ENCODE peak calls at places on chromosomes 13 and 19, in five cellular contexts. One of them, this sample, is unnamed.
A peak's percentile ranks its signal among the peaks of the same experiment; 100 is the strongest.

GRCh38 chr19:37304190-37304883 is 66.6 kb upstream of the ZNF527 start:
- DNase-seq in brain microvascular endothelial cell: no peak
- DNase-seq in cardiac fibroblast: no peak
- DNase-seq in osteocyte: no peak
- DNase-seq in GM23338: no peak
- DNase-seq in this sample: peak; percentile 56

GRCh38 chr13:99572921-99573320 is 71.6 kb downstream of the TM9SF2 start:
- DNase-seq in brain microvascular endothelial cell: no peak
- DNase-seq in cardiac fibroblast: peak; percentile 32
- DNase-seq in osteocyte: no peak
- DNase-seq in GM23338: peak; percentile 21
- DNase-seq in this sample: no peak

GRCh38 chr13:107392205-107392604 is 823.1 kb downstream of the LIG4 start:
- DNase-seq in osteocyte: no peak
- DNase-seq in GM23338: no peak
- DNase-seq in brain microvascular endothelial cell: no peak
- DNase-seq in cardiac fibroblast: no peak
- DNase-seq in this sample: no peak

GRCh38 chr19:17113127-17113785 is 37.7 kb downstream of the MYO9B start:
- DNase-seq in GM23338: no peak
- DNase-seq in osteocyte: no peak
- DNase-seq in brain microvascular endothelial cell: no peak
- DNase-seq in cardiac fibroblast: no peak
- DNase-seq in this sample: no peak

GRCh38 chr19:3336680-3337523 is 29.5 kb upstream of the NFIC start:
- DNase-seq in GM23338: no peak
- DNase-seq in osteocyte: no peak
- DNase-seq in cardiac fibroblast: peak; percentile 97
- DNase-seq in brain microvascular endothelial cell: no peak
- DNase-seq in this sample: peak; percentile 83

GRCh38 chr13:77460195-77460594 is 75.3 kb upstream of the SCEL start:
- DNase-seq in cardiac fibroblast: peak; percentile 64
- DNase-seq in osteocyte: no peak
- DNase-seq in brain microvascular endothelial cell: no peak
- DNase-seq in GM23338: no peak
- DNase-seq in this sample: no peak

GRCh38 chr19:56350416-56351045 is 35.9 kb upstream of the ZSCAN5A start:
- DNase-seq in cardiac fibroblast: peak; percentile 61
- DNase-seq in GM23338: peak; percentile 84
- DNase-seq in brain microvascular endothelial cell: peak; percentile 44
- DNase-seq in osteocyte: no peak
- DNase-seq in this sample: no peak

GRCh38 chr13:22828081-22828480 is 352.7 kb upstream of the SGCG start:
- DNase-seq in GM23338: no peak
- DNase-seq in cardiac fibroblast: no peak
- DNase-seq in brain microvascular endothelial cell: no peak
- DNase-seq in osteocyte: no peak
- DNase-seq in this sample: no peak

GRCh38 chr19:38769635-38770211 is 3.6 kb downstream of the LGALS7 start:
- DNase-seq in cardiac fibroblast: peak; percentile 87
- DNase-seq in brain microvascular endothelial cell: peak; percentile 69
- DNase-seq in GM23338: peak; percentile 79
- DNase-seq in osteocyte: peak; percentile 88
- DNase-seq in this sample: peak; percentile 91

GRCh38 chr13:45522571-45522970 is 57.8 kb downstream of the COG3 start:
- DNase-seq in brain microvascular endothelial cell: no peak
- DNase-seq in cardiac fibroblast: no peak
- DNase-seq in GM23338: no peak
- DNase-seq in osteocyte: no peak
- DNase-seq in this sample: no peak
- TF ChIP-seq CTCF in brain microvascular endothelial cell: no peak
- TF ChIP-seq CTCF in cardiac fibroblast: no peak
- TF ChIP-seq CTCF in GM23338: no peak
- TF ChIP-seq CTCF in osteocyte: peak; percentile 9
- TF ChIP-seq CTCF in this sample: no peak

GRCh38 chr19:50703915-50704548 is 15.6 kb downstream of the SHANK1 start:
- DNase-seq in brain microvascular endothelial cell: no peak
- DNase-seq in GM23338: peak; percentile 73
- DNase-seq in osteocyte: no peak
- DNase-seq in cardiac fibroblast: no peak
- DNase-seq in this sample: no peak

GRCh38 chr19:50708179-50708879 is 11.3 kb downstream of the SHANK1 start:
- DNase-seq in cardiac fibroblast: no peak
- DNase-seq in osteocyte: no peak
- DNase-seq in GM23338: no peak
- DNase-seq in brain microvascular endothelial cell: no peak
- DNase-seq in this sample: no peak

GRCh38 chr19:50706387-50706786 is 13.2 kb downstream of the SHANK1 start:
- DNase-seq in cardiac fibroblast: no peak
- DNase-seq in osteocyte: no peak
- DNase-seq in GM23338: no peak
- DNase-seq in brain microvascular endothelial cell: no peak
- DNase-seq in this sample: no peak

GRCh38 chr19:50702870-50703829 is 16.5 kb downstream of the SHANK1 start:
- DNase-seq in brain microvascular endothelial cell: no peak
- DNase-seq in GM23338: peak; percentile 56
- DNase-seq in cardiac fibroblast: peak; percentile 26
- DNase-seq in osteocyte: no peak
- DNase-seq in this sample: no peak

DNA sequence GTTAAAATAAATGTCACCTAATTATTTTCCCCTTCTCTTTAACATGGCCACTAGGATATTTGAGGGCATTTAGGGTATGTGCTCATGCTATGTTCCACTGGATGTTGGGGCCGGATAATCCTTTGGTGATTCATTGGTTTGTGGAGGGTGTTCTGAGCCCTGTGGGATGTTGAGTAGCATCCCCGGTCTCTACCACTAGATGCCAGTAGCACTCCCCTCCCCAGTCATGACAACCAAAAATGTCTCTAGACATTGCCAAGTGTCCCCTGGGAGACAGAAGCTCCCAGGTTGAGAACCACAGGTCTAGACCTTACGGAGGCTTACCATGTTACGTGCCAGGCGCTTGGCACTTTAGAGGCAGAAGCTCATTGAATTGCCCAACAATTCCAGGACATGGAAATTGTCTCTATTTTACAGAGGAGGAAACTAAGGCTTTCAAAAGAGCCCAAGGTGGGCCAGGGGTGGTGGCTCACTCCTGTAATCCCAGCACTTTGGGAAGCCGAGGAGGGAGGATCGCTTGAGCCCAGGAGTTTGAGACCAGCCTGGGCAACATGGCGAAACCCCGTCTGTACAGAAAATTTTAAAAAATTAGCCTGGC is 14.1 kb downstream of the SHANK1 start:
- DNase-seq in osteocyte: no peak
- DNase-seq in cardiac fibroblast: peak; percentile 73
- DNase-seq in GM23338: peak; percentile 88
- DNase-seq in brain microvascular endothelial cell: peak; percentile 68
- DNase-seq in this sample: no peak
- TF ChIP-seq CTCF in osteocyte: peak; percentile 57
- TF ChIP-seq CTCF in cardiac fibroblast: peak; percentile 89
- TF ChIP-seq CTCF in GM23338: peak; percentile 87
- TF ChIP-seq CTCF in brain microvascular endothelial cell: peak; percentile 79
- TF ChIP-seq CTCF in this sample: peak; percentile 64

DNA sequence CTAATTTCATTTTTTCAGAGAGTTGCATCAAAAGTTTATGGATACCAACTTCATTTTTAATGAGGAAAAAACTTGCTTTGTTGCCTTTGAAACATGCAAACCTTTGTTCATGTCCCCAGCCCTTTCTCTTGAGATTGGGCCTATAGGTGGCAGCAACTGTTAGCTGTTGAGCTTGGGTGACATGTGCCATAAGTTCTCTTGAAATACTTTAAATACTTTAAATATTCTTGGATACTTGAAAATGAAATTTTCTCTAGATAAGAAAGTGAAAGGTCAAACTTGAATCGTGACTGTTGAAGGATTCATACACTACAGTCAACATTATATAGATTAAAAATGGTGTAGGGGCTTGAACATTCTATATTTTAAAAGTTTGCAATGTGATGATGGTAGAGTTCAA is 294.9 kb downstream of the NDFIP2 start:
- DNase-seq in cardiac fibroblast: peak; percentile 88
- DNase-seq in GM23338: peak; percentile 73
- DNase-seq in osteocyte: no peak
- DNase-seq in brain microvascular endothelial cell: peak; percentile 77
- DNase-seq in this sample: no peak
- TF ChIP-seq CTCF in cardiac fibroblast: peak; percentile 71
- TF ChIP-seq CTCF in GM23338: peak; percentile 87
- TF ChIP-seq CTCF in osteocyte: peak; percentile 86
- TF ChIP-seq CTCF in brain microvascular endothelial cell: peak; percentile 82
- TF ChIP-seq CTCF in this sample: peak; percentile 67

GRCh38 chr19:10895920-10896319 is 24.6 kb downstream of the CARM1 start:
- DNase-seq in cardiac fibroblast: no peak
- DNase-seq in osteocyte: no peak
- DNase-seq in brain microvascular endothelial cell: no peak
- DNase-seq in GM23338: peak; percentile 74
- DNase-seq in this sample: no peak
- TF ChIP-seq CTCF in cardiac fibroblast: no peak
- TF ChIP-seq CTCF in osteocyte: no peak
- TF ChIP-seq CTCF in brain microvascular endothelial cell: peak; percentile 41
- TF ChIP-seq CTCF in GM23338: peak; percentile 75
- TF ChIP-seq CTCF in this sample: no peak

This sample was measured in heart right ventricle.